ENCODE peak calls at places on chromosomes 7 and 10, in nine cellular contexts. S is hepatocyte, O is MM.1S, L is SK-N-SH, V is GM23338, F is GM23248, B is HCT116, N is neural progenitor cell, R is PC-3. T is an unnamed sample.

GRCh38 chr10:89074120-89074519 is 83.5 kb downstream of the FAS start:
- DNase-seq in L (no peak), B (no peak), O (peak), V (no peak), S (no peak), R (no peak), N (no peak), F (peak), T (no peak)

GRCh38 chr10:408223-408622 is 273.0 kb downstream of the ZMYND11 start:
- DNase-seq in O (no peak), N (no peak), S (peak), B (no peak), R (peak), V (no peak), F (no peak), L (no peak), T (no peak)

GRCh38 chr7:142807855-142808460 is 37.2 kb downstream of the PRSS2 start:
- DNase-seq in N (no peak), S (no peak), F (peak), L (no peak), R (peak), B (no peak), V (no peak), O (peak), T (peak)

GRCh38 chr10:9877978-9878377 is 1139.7 kb upstream of the CELF2 start:
- DNase-seq in L (no peak), S (no peak), O (no peak), N (no peak), B (no peak), V (no peak), F (no peak), R (no peak), T (no peak)

GRCh38 chr10:133276435-133277201 is at the start of gene ADAM8:
- DNase-seq in F (peak), O (peak), N (peak), S (peak), V (peak), R (peak), L (peak), B (no peak), T (peak)

GRCh38 chr7:106246941-106247826 is 37.6 kb downstream of the NAMPT start:
- DNase-seq in N (no peak), V (no peak), S (no peak), F (no peak), L (no peak), O (no peak), B (no peak), R (no peak), T (no peak)

GRCh38 chr10:79242620-79243152 is 104.6 kb upstream of the PPIF start:
- DNase-seq in O (peak), B (no peak), V (peak), F (peak), N (peak), S (peak), R (peak), L (peak), T (peak)

GRCh38 chr10:23364378-23364777 is 19.8 kb upstream of the C10orf67 start:
- DNase-seq in V (no peak), R (no peak), F (no peak), B (no peak), L (no peak), N (no peak), S (no peak), O (no peak), T (no peak)

GRCh38 chr10:30553018-30553624 is 76.4 kb downstream of the LYZL2 start:
- DNase-seq in R (no peak), B (no peak), N (peak), O (no peak), V (peak), S (no peak), F (no peak), L (no peak), T (no peak)
- TF ChIP-seq EZH2phosphoT487 in R (no peak), B (no peak), N (no peak), O (no peak), V (no peak), S (no peak), F (no peak), L (no peak), T (no peak)

GRCh38 chr10:131184503-131184902 is 127.0 kb downstream of the TCERG1L start:
- DNase-seq in F (no peak), N (no peak), B (no peak), R (no peak), O (no peak), V (no peak), S (no peak), L (no peak), T (no peak)
- TF ChIP-seq EZH2phosphoT487 in F (no peak), N (no peak), B (no peak), R (no peak), O (no peak), V (no peak), S (no peak), L (no peak), T (no peak)

DNA sequence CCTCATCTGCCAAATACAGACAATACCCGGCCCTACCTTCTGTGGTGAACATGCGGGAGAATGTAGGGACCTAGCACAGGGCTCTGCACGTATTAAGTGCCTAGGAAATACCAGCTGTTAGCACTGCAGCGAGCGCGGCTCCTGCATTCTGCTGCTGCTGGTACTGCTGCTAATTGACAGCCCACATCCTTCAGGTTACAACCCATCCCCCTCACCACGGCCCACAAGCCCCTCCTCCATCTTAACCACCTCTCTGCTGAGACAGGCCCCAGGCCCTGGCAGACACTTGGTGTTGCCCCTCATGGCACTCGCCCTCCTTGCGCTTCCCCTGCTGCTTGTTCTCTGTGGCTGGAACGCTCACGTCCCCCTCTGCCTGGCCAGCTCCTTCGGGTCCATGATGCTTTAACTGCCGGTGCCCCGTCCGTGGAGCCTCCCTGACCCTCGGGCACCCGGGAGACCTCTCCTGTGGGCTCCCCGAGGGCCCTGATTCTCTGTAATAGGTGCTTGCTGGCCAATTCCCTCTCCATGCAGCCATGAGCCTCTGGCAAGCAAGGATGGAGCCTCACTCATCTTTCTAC is 53.3 kb upstream of the LOXL4 start:
- DNase-seq in R (no peak), N (peak), L (no peak), F (no peak), V (peak), O (no peak), B (no peak), S (no peak), T (no peak)
- TF ChIP-seq EZH2phosphoT487 in R (no peak), N (no peak), L (no peak), F (no peak), V (no peak), O (no peak), B (no peak), S (no peak), T (no peak)

GRCh38 chr10:115850666-115851065 is 422.3 kb downstream of the GFRA1 start:
- DNase-seq in L (no peak), B (no peak), R (no peak), N (no peak), O (no peak), V (no peak), S (no peak), F (no peak), T (no peak)
- TF ChIP-seq EZH2phosphoT487 in L (no peak), B (no peak), R (no peak), N (no peak), O (no peak), V (no peak), S (no peak), F (no peak), T (no peak)

GRCh38 chr7:39670052-39670451 is 46.7 kb downstream of the RALA start:
- DNase-seq in R (no peak), F (no peak), B (no peak), S (no peak), V (no peak), L (no peak), N (no peak), O (no peak), T (no peak)
- TF ChIP-seq EZH2phosphoT487 in R (no peak), F (no peak), B (no peak), S (no peak), V (no peak), L (no peak), N (no peak), O (no peak), T (no peak)

DNA sequence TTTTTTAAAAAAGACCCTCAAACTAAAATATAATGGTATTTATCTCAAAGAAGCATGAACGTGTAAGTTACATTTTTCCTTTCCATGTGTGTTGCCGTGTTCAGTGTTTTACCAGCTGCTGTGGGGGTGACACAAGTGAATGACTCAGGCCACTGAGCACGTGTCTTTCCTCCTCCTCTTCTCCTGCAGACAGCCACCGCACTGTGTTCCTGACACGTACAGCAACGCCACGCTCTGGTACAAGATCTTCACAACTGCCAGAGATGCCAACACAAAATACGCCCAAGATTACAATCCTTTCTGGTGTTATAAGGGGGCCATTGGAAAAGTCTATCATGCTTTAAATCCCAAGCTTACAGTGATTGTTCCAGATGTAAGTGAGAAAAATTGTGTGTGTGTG is 29.7 kb downstream of the TMEM248 start:
- DNase-seq in F (peak), O (no peak), L (no peak), V (no peak), R (no peak), S (no peak), B (no peak), N (no peak), T (no peak)
- TF ChIP-seq EZH2phosphoT487 in F (no peak), O (no peak), L (no peak), V (no peak), R (no peak), S (no peak), B (no peak), N (no peak), T (no peak)

GRCh38 chr7:133602291-133602690 is 349.4 kb downstream of the EXOC4 start:
- DNase-seq in L (no peak), V (peak), F (peak), O (peak), S (no peak), R (peak), N (no peak), B (no peak), T (no peak)
- TF ChIP-seq EZH2phosphoT487 in L (no peak), V (no peak), F (no peak), O (no peak), S (no peak), R (no peak), N (no peak), B (no peak), T (no peak)

T was measured in OCI-LY7.